ENCODE peak calls at places on chromosome 9, in nine cellular contexts. K, A, C, H, E, R, Y, U and P are unnamed samples. For H3K9me3, the result is how much of the 10 kb centered on the place peaks cover.

GRCh38 chr9:126702501-126703329 is 89.0 kb downstream of the LMX1B start:
- DNase-seq in K (peak), A (no peak), C (peak), H (no peak), E (no peak), R (peak), Y (no peak), U (no peak), P (peak)

GRCh38 chr9:128732576-128732975 is 8.6 kb upstream of the ZDHHC12 start:
- DNase-seq in K (no peak), A (no peak), C (no peak), H (no peak), E (no peak), R (no peak), Y (no peak), U (no peak), P (no peak)

GRCh38 chr9:33329117-33329563 is 38.8 kb downstream of the NFX1 start:
- DNase-seq in K (peak), A (peak), C (no peak), H (peak), E (peak), R (no peak), Y (peak), U (peak), P (no peak)

GRCh38 chr9:135224286-135224871 is 136.9 kb downstream of the OLFM1 start:
- DNase-seq in K (no peak), A (peak), C (no peak), H (no peak), E (peak), R (no peak), Y (no peak), U (no peak), P (no peak)

GRCh38 chr9:78406146-78406545 is 109.2 kb downstream of the PSAT1 start:
- DNase-seq in K (no peak), A (no peak), C (no peak), H (no peak), E (no peak), R (no peak), Y (no peak), U (no peak), P (no peak)

GRCh38 chr9:94289691-94290090 is 30.6 kb downstream of the ZNF169 start:
- DNase-seq in K (no peak), A (no peak), C (no peak), H (no peak), E (no peak), R (no peak), Y (no peak), U (no peak), P (no peak)

GRCh38 chr9:129379181-129379836 is 201.2 kb upstream of the IER5L start:
- DNase-seq in K (no peak), A (no peak), C (no peak), H (no peak), E (no peak), R (no peak), Y (no peak), U (no peak), P (no peak)

GRCh38 chr9:4012446-4012845 is 287.4 kb downstream of the GLIS3 start:
- DNase-seq in K (no peak), A (no peak), C (no peak), H (no peak), E (no peak), R (no peak), Y (no peak), U (no peak), P (no peak)

GRCh38 chr9:114804504-114804903 is 1.3 kb downstream of the TNFSF15 start:
- DNase-seq in K (peak), A (peak), C (no peak), H (peak), E (no peak), R (no peak), Y (peak), U (peak), P (no peak)

GRCh38 chr9:19994296-19994695 is 205.5 kb upstream of the SLC24A2 start:
- DNase-seq in K (no peak), A (no peak), C (no peak), H (no peak), E (no peak), R (no peak), Y (no peak), U (no peak), P (no peak)

GRCh38 chr9:90038778-90039177 is 434.0 kb downstream of the GADD45G start:
- DNase-seq in K (no peak), A (no peak), C (no peak), H (no peak), E (no peak), R (no peak), Y (no peak), U (no peak), P (no peak)

GRCh38 chr9:29440449-29440848 is 1867.2 kb upstream of the C9orf72 start:
- DNase-seq in K (peak), A (no peak), C (no peak), H (no peak), E (no peak), R (no peak), Y (no peak), U (no peak), P (no peak)

GRCh38 chr9:94950733-94951590 is 224.5 kb downstream of the AOPEP start:
- DNase-seq in K (no peak), A (peak), C (no peak), H (no peak), E (no peak), R (no peak), Y (no peak), U (peak), P (no peak)

GRCh38 chr9:1947438-1947837 is 67.7 kb upstream of the SMARCA2 start:
- DNase-seq in K (no peak), A (no peak), C (no peak), H (no peak), E (no peak), R (no peak), Y (no peak), U (no peak), P (no peak)
- H3K4me3 ChIP-seq in K (no peak), A (no peak), C (no peak), H (no peak), E (no peak), R (no peak), Y (no peak), U (no peak), P (no peak)

DNA sequence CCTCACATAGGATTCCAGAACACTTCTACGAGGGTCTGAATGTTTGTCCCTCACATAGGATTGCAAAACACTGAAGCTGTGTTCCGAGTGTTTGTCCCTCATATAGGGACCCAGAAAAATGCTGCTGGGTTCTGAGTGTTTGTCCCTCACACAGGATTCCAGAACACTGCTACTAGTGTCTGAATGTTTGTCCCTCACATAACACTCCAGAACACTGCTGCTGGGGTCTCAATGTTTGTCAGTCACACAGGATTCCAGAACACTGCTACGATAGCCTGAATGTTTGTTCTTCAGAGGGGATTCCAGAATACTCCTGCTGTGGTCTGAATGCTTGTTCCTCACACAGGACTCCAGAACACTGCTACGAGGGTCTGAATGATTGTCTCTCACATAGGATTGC is 218.7 kb downstream of the FOXD4L6 start:
- DNase-seq in K (no peak), A (no peak), C (no peak), H (no peak), E (no peak), R (no peak), Y (no peak), U (no peak), P (no peak)
- H3K9me3 ChIP-seq in K (half or more), A (under half), C (half or more), H (under half), E (half or more), R (under half), Y (half or more), U (under half), P (under half)

DNA sequence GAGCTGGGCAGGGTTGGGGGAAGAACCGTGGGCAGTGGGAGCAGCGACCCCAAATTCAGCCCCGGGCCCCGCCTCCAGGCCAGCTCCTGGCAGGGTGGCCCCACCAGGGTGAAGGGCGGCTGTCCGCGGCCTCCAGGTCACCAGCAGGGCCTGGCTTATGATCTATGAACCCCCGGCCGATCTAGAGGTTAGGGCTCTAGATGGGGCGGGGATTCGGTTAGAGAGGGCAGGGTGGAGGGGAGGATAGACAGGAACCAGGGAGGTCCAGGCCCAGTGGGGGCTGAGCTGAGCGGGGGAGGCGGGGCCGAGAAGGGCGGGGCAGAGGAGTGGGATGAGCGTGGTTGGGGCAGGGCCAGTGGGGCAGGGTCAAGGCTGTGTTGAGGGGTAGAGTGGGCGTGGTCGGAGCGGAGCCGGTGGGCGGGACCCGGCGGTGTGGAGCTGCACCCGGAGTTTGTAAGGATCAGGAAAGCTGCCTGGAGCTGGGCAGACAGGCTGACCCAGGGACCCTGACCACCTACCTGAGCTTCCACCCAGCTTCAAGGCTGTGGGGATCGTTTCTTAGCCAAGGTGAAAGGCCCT is 29.3 kb upstream of the OBP2B start:
- DNase-seq in K (peak), A (peak), C (no peak), H (peak), E (peak), R (no peak), Y (peak), U (peak), P (peak)
- H3K4me3 ChIP-seq in K (peak), A (peak), C (peak), H (peak), E (peak), R (no peak), Y (peak), U (peak), P (peak)

GRCh38 chr9:137945581-137945980 is 68.0 kb downstream of the CACNA1B start:
- DNase-seq in K (peak), A (no peak), C (no peak), H (no peak), E (no peak), R (peak), Y (peak), U (no peak), P (no peak)
- H3K9me3 ChIP-seq in K (under half), A (under half), C (under half), H (under half), E (under half), R (under half), Y (under half), U (under half), P (under half)

GRCh38 chr9:72952914-72953313 is at the start of gene ALDH1A1:
- DNase-seq in K (no peak), A (peak), C (no peak), H (peak), E (no peak), R (peak), Y (peak), U (peak), P (no peak)

GRCh38 chr9:72949918-72950325 is 2.9 kb downstream of the ALDH1A1 start:
- DNase-seq in K (no peak), A (no peak), C (no peak), H (no peak), E (no peak), R (no peak), Y (peak), U (peak), P (no peak)

GRCh38 chr9:72951043-72951442 is 1.8 kb downstream of the ALDH1A1 start:
- DNase-seq in K (peak), A (no peak), C (no peak), H (no peak), E (no peak), R (no peak), Y (peak), U (peak), P (no peak)

GRCh38 chr9:72952394-72952720 is 496 bp downstream of the ALDH1A1 start:
- DNase-seq in K (no peak), A (no peak), C (no peak), H (no peak), E (no peak), R (no peak), Y (peak), U (peak), P (no peak)

GRCh38 chr9:72951520-72952393 is 1.1 kb downstream of the ALDH1A1 start:
- DNase-seq in K (no peak), A (no peak), C (no peak), H (no peak), E (no peak), R (no peak), Y (peak), U (peak), P (no peak)
- H3K4me3 ChIP-seq in K (peak), A (peak), C (no peak), H (peak), E (peak), R (no peak), Y (peak), U (peak), P (no peak)

DNA sequence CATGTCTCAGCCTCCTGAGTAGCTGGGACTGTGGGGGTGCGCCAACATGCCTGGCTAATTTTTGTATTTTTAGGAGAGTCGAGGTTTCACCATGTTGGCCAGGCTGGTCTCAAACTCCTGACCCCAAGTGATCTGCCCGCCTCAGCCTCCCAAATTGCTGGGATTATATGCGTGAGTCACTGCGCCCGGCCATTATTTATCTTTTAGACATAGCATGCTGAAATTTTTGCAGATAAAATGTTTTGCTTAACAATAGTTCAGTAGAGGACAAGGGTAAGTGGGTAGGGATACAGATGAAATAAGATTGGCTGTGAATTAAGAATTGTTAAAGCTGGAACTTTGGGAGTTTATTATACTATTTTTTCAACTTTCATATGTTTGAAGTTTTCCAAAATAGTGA is 150.8 kb upstream of the GRHPR start:
- DNase-seq in K (no peak), A (no peak), C (no peak), H (no peak), E (no peak), R (no peak), Y (no peak), U (no peak), P (no peak)
- H3K9me3 ChIP-seq in K (under half), A (under half), C (under half), H (under half), E (under half), R (under half), Y (under half), U (under half), P (under half)

GRCh38 chr9:136921718-136922117 is 22.8 kb downstream of the FBXW5 start:
- DNase-seq in K (no peak), A (no peak), C (no peak), H (no peak), E (no peak), R (no peak), Y (no peak), U (no peak), P (no peak)

GRCh38 chr9:136922540-136922939 is 22.0 kb downstream of the FBXW5 start:
- DNase-seq in K (no peak), A (no peak), C (no peak), H (no peak), E (no peak), R (no peak), Y (no peak), U (no peak), P (no peak)

GRCh38 chr9:136920069-136920468 is 24.5 kb downstream of the FBXW5 start:
- DNase-seq in K (no peak), A (no peak), C (no peak), H (no peak), E (no peak), R (no peak), Y (no peak), U (no peak), P (no peak)

GRCh38 chr9:136920832-136921231 is 23.7 kb downstream of the FBXW5 start:
- DNase-seq in K (no peak), A (no peak), C (no peak), H (no peak), E (no peak), R (no peak), Y (no peak), U (no peak), P (no peak)

DNA sequence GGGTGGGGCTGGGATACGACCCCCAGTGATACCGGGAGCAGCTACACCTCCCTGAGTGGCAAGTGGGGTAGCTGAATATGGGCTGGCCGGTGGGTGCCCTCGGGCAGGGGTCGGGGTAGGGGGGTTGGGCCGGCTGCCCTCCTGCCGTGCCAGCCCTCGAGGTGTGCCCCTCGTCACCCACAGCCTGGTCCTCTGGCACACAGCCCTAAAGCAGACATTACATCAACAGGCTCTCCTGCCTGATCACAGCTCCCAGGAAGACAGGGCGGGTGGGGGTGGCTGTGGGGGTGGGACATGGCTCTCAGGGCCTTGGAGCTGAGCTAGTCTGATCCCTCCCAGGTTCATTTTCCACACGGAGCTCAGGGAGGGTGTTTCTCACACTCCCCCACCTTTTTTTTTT is 23.2 kb downstream of the FBXW5 start:
- DNase-seq in K (no peak), A (no peak), C (no peak), H (no peak), E (no peak), R (no peak), Y (no peak), U (no peak), P (no peak)
- H3K4me3 ChIP-seq in K (no peak), A (no peak), C (no peak), H (no peak), E (no peak), R (no peak), Y (no peak), U (no peak), P (no peak)

DNA sequence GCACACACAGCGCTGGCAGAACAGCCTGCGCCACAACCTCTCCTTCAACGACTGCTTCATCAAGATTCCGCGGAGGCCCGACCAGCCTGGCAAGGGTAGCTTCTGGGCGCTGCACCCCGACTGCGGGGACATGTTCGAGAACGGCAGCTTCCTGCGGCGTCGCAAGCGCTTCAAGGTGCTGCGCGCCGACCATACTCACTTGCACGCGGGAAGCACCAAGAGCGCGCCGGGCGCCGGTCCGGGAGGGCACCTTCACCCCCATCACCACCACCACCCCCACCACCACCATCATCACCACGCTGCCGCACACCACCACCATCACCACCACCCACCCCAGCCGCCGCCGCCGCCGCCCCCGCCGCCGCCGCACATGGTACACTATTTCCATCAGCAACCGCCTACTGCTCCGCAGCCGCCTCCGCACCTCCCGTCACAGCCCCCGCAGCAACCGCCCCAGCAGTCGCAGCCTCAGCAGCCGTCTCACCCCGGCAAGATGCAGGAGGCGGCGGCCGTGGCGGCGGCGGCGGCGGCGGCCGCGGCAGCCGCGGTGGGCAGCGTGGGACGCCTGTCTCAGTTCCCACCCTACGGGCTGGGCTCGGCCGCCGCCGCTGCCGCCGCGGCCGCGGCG is 469 bp downstream of the FOXB2 start:
- DNase-seq in K (no peak), A (no peak), C (no peak), H (no peak), E (no peak), R (no peak), Y (no peak), U (no peak), P (no peak)
- H3K9me3 ChIP-seq in K (under half), A (under half), C (under half), H (under half), E (under half), R (under half), Y (under half), U (under half), P (under half)

GRCh38 chr9:132410642-132411041 is 631 bp downstream of the CFAP77 start:
- DNase-seq in K (no peak), A (no peak), C (no peak), H (no peak), E (no peak), R (no peak), Y (no peak), U (peak), P (no peak)
- H3K4me3 ChIP-seq in K (peak), A (peak), C (peak), H (peak), E (peak), R (peak), Y (peak), U (peak), P (peak)